ENCODE peak calls at places on chromosomes 5 and 9, in five cellular contexts. One of them, this sample, is unnamed.

GRCh38 chr5:464843-465590 is 22.0 kb downstream of the EXOC3 start:
- DNase-seq in RWPE1: no peak
- DNase-seq in Caco-2: no peak
- DNase-seq in lower lobe of right lung: no peak
- DNase-seq in HCT116: no peak
- DNase-seq in this sample: no peak

GRCh38 chr5:151703227-151703626 is 16.5 kb upstream of the SPARC start:
- DNase-seq in HCT116: no peak
- DNase-seq in Caco-2: no peak
- DNase-seq in RWPE1: no peak
- DNase-seq in lower lobe of right lung: no peak
- DNase-seq in this sample: peak; percentile 42

GRCh38 chr5:131622633-131623032 is 12.4 kb downstream of the RAPGEF6 start:
- DNase-seq in Caco-2: no peak
- DNase-seq in RWPE1: no peak
- DNase-seq in lower lobe of right lung: no peak
- DNase-seq in HCT116: no peak
- DNase-seq in this sample: no peak

GRCh38 chr9:626591-626990 is 214.9 kb upstream of the DMRT1 start:
- DNase-seq in RWPE1: no peak
- DNase-seq in HCT116: no peak
- DNase-seq in lower lobe of right lung: no peak
- DNase-seq in Caco-2: no peak
- DNase-seq in this sample: peak; percentile 46

GRCh38 chr9:100426532-100427365 is at the start of gene MSANTD3:
- DNase-seq in lower lobe of right lung: peak; percentile 76
- DNase-seq in Caco-2: peak; percentile 84
- DNase-seq in RWPE1: peak; percentile 79
- DNase-seq in HCT116: peak; percentile 50
- DNase-seq in this sample: peak; percentile 90

GRCh38 chr9:38318755-38319495 is 73.6 kb upstream of the ALDH1B1 start:
- DNase-seq in lower lobe of right lung: no peak
- DNase-seq in RWPE1: no peak
- DNase-seq in Caco-2: no peak
- DNase-seq in HCT116: no peak
- DNase-seq in this sample: peak; percentile 63

GRCh38 chr5:67065237-67065636 is 131.4 kb downstream of the CD180 start:
- DNase-seq in Caco-2: no peak
- DNase-seq in lower lobe of right lung: no peak
- DNase-seq in RWPE1: no peak
- DNase-seq in HCT116: no peak
- DNase-seq in this sample: peak; percentile 34

GRCh38 chr5:143071927-143072326 is 301.8 kb downstream of the ARHGAP26 start:
- DNase-seq in HCT116: no peak
- DNase-seq in RWPE1: no peak
- DNase-seq in Caco-2: no peak
- DNase-seq in lower lobe of right lung: no peak
- DNase-seq in this sample: no peak

GRCh38 chr5:159515197-159515596 is 184.9 kb upstream of the IL12B start:
- DNase-seq in Caco-2: no peak
- DNase-seq in HCT116: no peak
- DNase-seq in RWPE1: no peak
- DNase-seq in lower lobe of right lung: no peak
- DNase-seq in this sample: no peak

GRCh38 chr5:78824826-78825225 is 160.3 kb downstream of the ARSB start:
- DNase-seq in RWPE1: no peak
- DNase-seq in HCT116: no peak
- DNase-seq in lower lobe of right lung: no peak
- DNase-seq in Caco-2: no peak
- DNase-seq in this sample: no peak

GRCh38 chr9:87662808-87663528 is 63.0 kb upstream of the CTSL start:
- DNase-seq in RWPE1: peak; percentile 89
- DNase-seq in HCT116: peak; percentile 51
- DNase-seq in lower lobe of right lung: peak; percentile 81
- DNase-seq in Caco-2: peak; percentile 68
- DNase-seq in this sample: peak; percentile 64

GRCh38 chr5:32489791-32490581 is 45.4 kb upstream of the ZFR start:
- DNase-seq in lower lobe of right lung: peak; percentile 65
- DNase-seq in Caco-2: peak; percentile 78
- DNase-seq in HCT116: peak; percentile 65
- DNase-seq in RWPE1: peak; percentile 64
- DNase-seq in this sample: peak; percentile 62

DNA sequence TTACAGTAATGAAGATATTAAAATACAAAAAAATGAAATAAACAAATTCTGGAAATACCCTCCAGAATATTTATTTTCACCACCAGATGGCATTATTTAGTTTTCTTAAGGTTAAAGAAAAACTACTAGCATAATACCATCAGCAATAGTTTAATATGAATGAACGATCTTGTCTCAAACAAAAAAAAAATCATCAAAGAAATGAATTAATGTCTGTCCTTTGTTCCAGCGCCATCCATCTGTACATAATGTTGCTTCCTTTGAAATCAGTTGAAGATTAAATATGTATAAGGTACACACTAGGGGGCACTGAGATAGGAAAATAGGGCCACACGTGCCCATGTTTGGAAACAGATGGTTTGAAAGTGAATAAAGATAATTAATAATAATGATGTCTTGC is 84.9 kb upstream of the SLCO6A1 start:
- DNase-seq in RWPE1: peak; percentile 21
- DNase-seq in HCT116: peak; percentile 16
- DNase-seq in Caco-2: no peak
- DNase-seq in lower lobe of right lung: no peak
- DNase-seq in this sample: no peak
- TF ChIP-seq CTCF in RWPE1: peak; percentile 70
- TF ChIP-seq CTCF in HCT116: peak; percentile 30
- TF ChIP-seq CTCF in Caco-2: peak; percentile 63
- TF ChIP-seq CTCF in lower lobe of right lung: peak; percentile 39
- TF ChIP-seq CTCF in this sample: peak; percentile 25

GRCh38 chr9:114467910-114468309 is 37.4 kb downstream of the WHRN start:
- DNase-seq in Caco-2: no peak
- DNase-seq in HCT116: no peak
- DNase-seq in lower lobe of right lung: no peak
- DNase-seq in RWPE1: no peak
- DNase-seq in this sample: no peak
- TF ChIP-seq CTCF in Caco-2: no peak
- TF ChIP-seq CTCF in HCT116: no peak
- TF ChIP-seq CTCF in lower lobe of right lung: no peak
- TF ChIP-seq CTCF in RWPE1: no peak
- TF ChIP-seq CTCF in this sample: no peak

GRCh38 chr9:82467478-82467877 is 478.9 kb downstream of the SPATA31D1 start:
- DNase-seq in lower lobe of right lung: no peak
- DNase-seq in Caco-2: no peak
- DNase-seq in HCT116: no peak
- DNase-seq in RWPE1: no peak
- DNase-seq in this sample: no peak

DNA sequence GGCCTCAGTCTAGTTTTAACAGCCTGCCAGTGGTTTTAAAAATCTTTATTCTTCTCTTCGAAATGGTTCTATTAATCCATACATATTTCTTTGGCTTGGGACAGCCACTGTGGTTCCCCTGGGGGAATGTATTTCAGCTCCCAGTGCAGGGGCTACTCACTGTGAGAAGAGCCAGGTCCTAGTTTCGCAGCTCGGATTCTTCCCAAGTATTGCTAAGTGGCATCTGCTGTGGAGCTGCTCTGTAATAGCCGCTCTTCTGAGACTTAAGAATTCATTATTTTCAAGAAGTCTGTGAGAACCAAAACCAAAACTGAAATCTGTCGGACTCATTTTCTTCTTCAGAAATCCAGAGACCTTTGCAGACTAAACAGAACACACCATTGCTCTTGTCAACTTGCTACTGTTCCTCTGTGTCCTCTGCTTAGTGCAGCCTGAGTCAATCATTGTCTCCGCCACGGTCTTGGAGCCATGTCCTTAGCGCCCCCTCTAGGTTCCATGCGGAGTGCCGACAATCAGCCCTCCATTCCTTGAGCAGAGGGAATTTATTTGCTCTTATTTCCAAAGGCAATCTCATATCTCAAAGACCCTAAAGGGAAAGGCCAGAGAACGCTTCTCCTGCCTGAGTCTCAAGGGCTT is 478.2 kb downstream of the SPATA31D1 start:
- DNase-seq in Caco-2: peak; percentile 17
- DNase-seq in RWPE1: no peak
- DNase-seq in HCT116: no peak
- DNase-seq in lower lobe of right lung: no peak
- DNase-seq in this sample: no peak
- TF ChIP-seq CTCF in Caco-2: no peak
- TF ChIP-seq CTCF in RWPE1: no peak
- TF ChIP-seq CTCF in HCT116: no peak
- TF ChIP-seq CTCF in lower lobe of right lung: peak; percentile 14
- TF ChIP-seq CTCF in this sample: no peak

GRCh38 chr5:80141147-80141671 is 106.1 kb downstream of the THBS4 start:
- DNase-seq in Caco-2: no peak
- DNase-seq in HCT116: no peak
- DNase-seq in RWPE1: no peak
- DNase-seq in lower lobe of right lung: peak; percentile 78
- DNase-seq in this sample: no peak
- TF ChIP-seq CTCF in Caco-2: no peak
- TF ChIP-seq CTCF in HCT116: no peak
- TF ChIP-seq CTCF in RWPE1: no peak
- TF ChIP-seq CTCF in lower lobe of right lung: no peak
- TF ChIP-seq CTCF in this sample: no peak

GRCh38 chr9:6889868-6890267 is 132.1 kb downstream of the KDM4C start:
- DNase-seq in Caco-2: no peak
- DNase-seq in lower lobe of right lung: no peak
- DNase-seq in HCT116: no peak
- DNase-seq in RWPE1: no peak
- DNase-seq in this sample: no peak

GRCh38 chr9:6895754-6896153 is 138.0 kb downstream of the KDM4C start:
- DNase-seq in Caco-2: no peak
- DNase-seq in HCT116: no peak
- DNase-seq in lower lobe of right lung: no peak
- DNase-seq in RWPE1: no peak
- DNase-seq in this sample: no peak

GRCh38 chr9:6896562-6896961 is 138.8 kb downstream of the KDM4C start:
- DNase-seq in RWPE1: no peak
- DNase-seq in HCT116: no peak
- DNase-seq in Caco-2: no peak
- DNase-seq in lower lobe of right lung: no peak
- DNase-seq in this sample: no peak

GRCh38 chr9:6894135-6894534 is 136.4 kb downstream of the KDM4C start:
- DNase-seq in RWPE1: no peak
- DNase-seq in HCT116: no peak
- DNase-seq in Caco-2: no peak
- DNase-seq in lower lobe of right lung: no peak
- DNase-seq in this sample: peak; percentile 55

GRCh38 chr9:6893350-6894131 is 135.8 kb downstream of the KDM4C start:
- DNase-seq in lower lobe of right lung: no peak
- DNase-seq in Caco-2: no peak
- DNase-seq in HCT116: no peak
- DNase-seq in RWPE1: no peak
- DNase-seq in this sample: no peak
- TF ChIP-seq CTCF in lower lobe of right lung: no peak
- TF ChIP-seq CTCF in Caco-2: no peak
- TF ChIP-seq CTCF in HCT116: no peak
- TF ChIP-seq CTCF in RWPE1: no peak
- TF ChIP-seq CTCF in this sample: no peak

DNA sequence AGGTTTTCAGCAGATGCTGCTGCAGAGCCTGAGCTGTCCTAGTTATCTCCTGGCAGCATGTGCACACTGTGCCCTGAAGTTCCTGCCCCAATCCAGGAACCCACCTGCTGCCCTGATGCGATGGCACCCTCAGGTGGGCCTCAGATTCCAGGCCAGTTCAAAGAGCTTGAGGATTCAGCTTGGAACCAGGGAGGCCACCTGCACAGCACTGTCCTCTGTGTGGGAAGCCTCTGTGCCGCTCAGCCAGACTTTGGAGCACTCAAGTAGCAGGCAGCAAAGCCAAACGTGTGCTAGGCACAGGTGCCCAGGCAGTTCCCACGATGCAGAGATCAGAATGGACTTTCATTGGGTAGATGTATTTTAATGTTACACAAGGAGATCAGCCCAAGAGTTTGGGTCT is 132.8 kb upstream of the RAPGEF1 start:
- DNase-seq in HCT116: no peak
- DNase-seq in Caco-2: no peak
- DNase-seq in RWPE1: no peak
- DNase-seq in lower lobe of right lung: no peak
- DNase-seq in this sample: no peak
- TF ChIP-seq CTCF in HCT116: no peak
- TF ChIP-seq CTCF in Caco-2: no peak
- TF ChIP-seq CTCF in RWPE1: no peak
- TF ChIP-seq CTCF in lower lobe of right lung: no peak
- TF ChIP-seq CTCF in this sample: no peak

DNA sequence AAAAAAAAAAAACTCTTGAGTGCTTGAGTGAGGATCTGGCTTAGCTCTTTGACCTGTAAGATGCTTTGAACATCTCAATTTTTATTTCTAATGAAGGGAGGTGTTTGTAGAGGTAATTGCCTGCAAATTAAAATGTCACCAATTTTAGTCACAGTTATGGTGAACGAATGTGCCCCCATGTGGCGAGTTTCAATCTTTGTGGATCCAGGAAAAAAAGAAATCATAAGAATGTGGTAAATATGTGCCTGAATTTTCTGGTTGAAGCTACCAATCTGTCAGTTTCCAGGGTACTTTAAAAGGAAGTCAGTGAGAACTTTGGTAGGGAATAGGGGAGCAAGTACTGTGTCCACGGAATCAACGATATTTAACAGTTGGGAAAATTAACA is 1772.4 kb upstream of the CDH9 start:
- DNase-seq in HCT116: no peak
- DNase-seq in RWPE1: no peak
- DNase-seq in Caco-2: no peak
- DNase-seq in lower lobe of right lung: no peak
- DNase-seq in this sample: no peak
- TF ChIP-seq CTCF in HCT116: no peak
- TF ChIP-seq CTCF in RWPE1: no peak
- TF ChIP-seq CTCF in Caco-2: no peak
- TF ChIP-seq CTCF in lower lobe of right lung: no peak
- TF ChIP-seq CTCF in this sample: no peak

GRCh38 chr5:118592678-118593328 is 395.5 kb downstream of the DTWD2 start:
- DNase-seq in Caco-2: peak; percentile 5
- DNase-seq in lower lobe of right lung: no peak
- DNase-seq in RWPE1: no peak
- DNase-seq in HCT116: peak; percentile 7
- DNase-seq in this sample: no peak
- TF ChIP-seq CTCF in Caco-2: peak; percentile 30
- TF ChIP-seq CTCF in lower lobe of right lung: no peak
- TF ChIP-seq CTCF in RWPE1: no peak
- TF ChIP-seq CTCF in HCT116: peak; percentile 44
- TF ChIP-seq CTCF in this sample: peak; percentile 28